ENCODE peak calls at places on chromosomes 7 and 10, in eight cellular contexts. Q, A, C, Z, F, X, J and D are unnamed samples.

GRCh38 chr10:92242910-92243671 is 47.8 kb downstream of the CPEB3 start:
- DNase-seq in Q (peak; percentile 78), Z (no peak), F (peak; percentile 31), A (peak; percentile 64), X (peak; percentile 69), J (peak; percentile 66), C (peak; percentile 64), D (peak; percentile 52)

GRCh38 chr10:6191569-6191968 is 11.2 kb upstream of the PFKFB3 start:
- DNase-seq in F (no peak), X (no peak), J (no peak), Q (no peak), A (no peak), C (no peak), Z (no peak), D (no peak)

GRCh38 chr7:47988496-47989386 is 9.3 kb upstream of the HUS1 start:
- DNase-seq in A (no peak), F (no peak), C (peak; percentile 5), J (no peak), Z (no peak), Q (no peak), X (no peak), D (no peak)

GRCh38 chr7:154928136-154929005 is 74.6 kb downstream of the PAXIP1 start:
- DNase-seq in Q (peak; percentile 95), A (peak; percentile 42), Z (no peak), F (no peak), J (peak; percentile 93), C (peak; percentile 93), X (peak; percentile 98), D (peak; percentile 46)

GRCh38 chr10:69869291-69869841 is 67.7 kb downstream of the COL13A1 start:
- DNase-seq in X (peak; percentile 76), F (no peak), C (peak; percentile 53), J (peak; percentile 78), A (no peak), Z (no peak), Q (peak; percentile 67), D (no peak)

GRCh38 chr10:132809237-132810140 is 23.5 kb upstream of the NKX6-2 start:
- DNase-seq in C (no peak), F (peak; percentile 5), A (no peak), J (no peak), X (no peak), Z (no peak), Q (no peak), D (no peak)

GRCh38 chr7:54180796-54181195 is 361.4 kb upstream of the VSTM2A start:
- DNase-seq in C (no peak), X (no peak), J (peak; percentile 78), F (no peak), A (no peak), Z (no peak), Q (no peak), D (no peak)

GRCh38 chr7:157000741-157001653 is 9.5 kb downstream of the MNX1 start:
- DNase-seq in C (no peak), A (no peak), Q (no peak), F (no peak), X (no peak), J (no peak), Z (no peak), D (no peak)

GRCh38 chr7:7808626-7809025 is 90.2 kb upstream of the RPA3 start:
- DNase-seq in Z (no peak), X (no peak), Q (no peak), F (no peak), A (no peak), J (no peak), C (no peak), D (no peak)

GRCh38 chr10:116673866-116674265 is 53.1 kb downstream of the PNLIPRP2 start:
- DNase-seq in C (no peak), A (no peak), Z (no peak), X (no peak), F (no peak), J (no peak), Q (no peak), D (no peak)

GRCh38 chr7:117250245-117250644 is 72.6 kb downstream of the WNT2 start:
- DNase-seq in Z (no peak), Q (no peak), J (no peak), X (no peak), F (no peak), C (no peak), A (no peak), D (no peak)

GRCh38 chr7:107920048-107920772 is 29.2 kb downstream of the DLD start:
- DNase-seq in X (peak; percentile 56), Z (no peak), C (peak; percentile 22), Q (peak; percentile 42), A (no peak), F (no peak), J (no peak), D (no peak)
- H3K36me3 ChIP-seq in X (peaks cover 16% of the 10 kb centered on the region), Z (peaks cover 33% of the 10 kb centered on the region), C (peaks cover 32% of the 10 kb centered on the region), Q (peaks cover 54% of the 10 kb centered on the region), A (no peaks in the 10 kb centered on the region), F (peaks cover 3% of the 10 kb centered on the region), J (peaks cover 44% of the 10 kb centered on the region), D (peaks cover 32% of the 10 kb centered on the region)

DNA sequence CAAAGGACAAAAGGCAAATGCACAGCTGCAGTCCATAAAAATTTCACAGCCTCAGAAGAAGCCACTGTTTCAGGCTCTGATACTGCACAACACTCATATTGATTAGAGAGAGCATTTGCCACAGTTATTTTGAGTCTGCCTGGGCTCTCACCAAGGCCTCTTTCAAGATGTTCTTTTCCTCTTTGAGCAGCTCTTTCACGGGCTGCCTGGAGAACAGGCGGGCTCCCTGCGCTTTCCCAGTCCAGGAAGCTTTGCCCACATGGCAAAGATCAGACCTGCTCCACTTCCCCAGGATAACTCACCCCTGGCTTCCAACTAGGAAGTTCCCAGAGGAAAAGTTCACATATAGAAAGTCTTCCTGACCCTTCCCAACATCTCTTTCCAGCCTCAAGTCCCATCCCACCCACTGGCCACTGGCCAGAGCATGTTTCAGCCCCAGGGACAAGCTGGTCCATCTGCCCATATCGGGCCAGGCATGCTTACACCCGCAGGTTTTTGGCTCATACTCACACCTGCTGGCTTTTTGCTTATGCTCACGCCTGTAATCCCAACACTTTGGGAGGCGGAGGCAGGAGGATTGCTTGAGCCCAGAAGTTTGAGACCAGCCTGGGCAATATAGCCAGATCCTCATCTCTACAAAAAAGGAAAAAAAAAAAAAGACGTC is 3.3 kb downstream of the SLIT1 start:
- DNase-seq in Q (no peak), X (no peak), J (no peak), C (no peak), Z (no peak), F (no peak), A (no peak), D (no peak)
- H3K27me3 ChIP-seq in Q (peaks cover 87% of the 10 kb centered on the region), X (peaks cover 30% of the 10 kb centered on the region), J (peaks cover 21% of the 10 kb centered on the region), C (peaks cover 82% of the 10 kb centered on the region), Z (peaks cover 10% of the 10 kb centered on the region), F (peaks cover 46% of the 10 kb centered on the region), A (no peaks in the 10 kb centered on the region), D (no peaks in the 10 kb centered on the region)

GRCh38 chr7:137996386-137996851 is 5.5 kb downstream of the CREB3L2 start:
- DNase-seq in Q (peak; percentile 94), C (peak; percentile 68), F (peak; percentile 57), A (peak; percentile 20), Z (no peak), X (peak; percentile 78), J (no peak), D (no peak)
- H3K27ac ChIP-seq in Q (no peak overlapping the region), C (peak overlapping the region; percentile 58), F (no peak overlapping the region), A (peak overlapping the region; percentile 36), Z (no peak overlapping the region), X (peak overlapping the region; percentile 43), J (no peak overlapping the region), D (no peak overlapping the region)

GRCh38 chr10:59684006-59684405 is 25.6 kb downstream of the SLC16A9 start:
- DNase-seq in F (no peak), J (no peak), Q (no peak), A (no peak), Z (no peak), X (no peak), C (no peak), D (no peak)
- H3K36me3 ChIP-seq in F (no peaks in the 10 kb centered on the region), J (no peaks in the 10 kb centered on the region), Q (no peaks in the 10 kb centered on the region), A (no peaks in the 10 kb centered on the region), Z (no peaks in the 10 kb centered on the region), X (no peaks in the 10 kb centered on the region), C (no peaks in the 10 kb centered on the region), D (no peaks in the 10 kb centered on the region)

GRCh38 chr7:141244466-141244865 is 170.6 kb downstream of the TMEM178B start:
- DNase-seq in Q (no peak), Z (no peak), X (no peak), A (no peak), F (no peak), C (no peak), J (no peak), D (no peak)
- H3K27me3 ChIP-seq in Q (no peaks in the 10 kb centered on the region), Z (no peaks in the 10 kb centered on the region), X (no peaks in the 10 kb centered on the region), A (no peaks in the 10 kb centered on the region), F (no peaks in the 10 kb centered on the region), C (no peaks in the 10 kb centered on the region), J (no peaks in the 10 kb centered on the region), D (no peaks in the 10 kb centered on the region)

DNA sequence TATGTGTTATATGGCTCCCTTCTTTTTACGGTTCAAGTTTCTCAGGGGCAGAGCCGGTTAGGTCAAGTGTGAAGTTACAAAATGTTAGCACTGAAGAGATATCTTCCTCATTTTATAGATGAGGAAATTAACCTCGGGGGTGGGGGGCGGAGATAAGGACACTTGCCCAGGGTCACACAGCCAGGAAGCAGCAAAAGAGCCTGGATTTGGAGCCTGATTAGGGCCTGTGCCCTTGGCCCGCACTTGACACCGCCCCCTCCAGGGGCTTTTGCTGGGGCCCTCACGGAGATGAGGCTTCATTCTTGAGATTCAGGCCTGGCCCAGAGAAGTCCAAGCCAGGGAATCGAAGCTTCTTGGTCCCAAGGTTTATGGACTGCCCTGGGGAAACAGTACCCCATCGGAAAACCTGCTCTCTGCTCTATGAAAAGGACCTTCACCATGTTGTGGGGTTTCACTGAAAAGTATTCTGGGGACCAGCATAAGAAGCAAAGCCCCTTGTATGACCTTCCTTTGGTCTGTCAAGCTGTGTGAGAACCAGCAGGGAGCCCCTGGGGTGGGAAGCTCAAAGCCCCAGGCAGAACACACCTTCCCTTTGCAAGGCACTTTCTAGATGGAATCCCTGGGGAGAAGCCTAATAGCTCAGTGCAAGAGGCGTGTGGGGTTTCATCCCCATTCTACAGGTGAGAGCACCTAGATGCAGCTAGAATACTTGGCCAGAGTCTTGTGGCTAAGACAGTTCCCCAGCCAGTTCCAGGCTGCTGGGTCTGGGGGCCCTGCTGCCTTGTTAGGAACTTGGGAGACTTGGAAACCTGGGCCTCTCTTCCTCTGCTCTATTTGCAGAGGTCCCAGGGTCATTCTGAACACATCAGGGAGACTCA is 21.9 kb downstream of the UNC5B start:
- DNase-seq in X (no peak), J (no peak), C (no peak), A (no peak), Z (no peak), Q (no peak), F (no peak), D (no peak)
- H3K27ac ChIP-seq in X (no peak overlapping the region), J (no peak overlapping the region), C (no peak overlapping the region), A (peak overlapping the region; percentile 45), Z (no peak overlapping the region), Q (peak overlapping the region; percentile 99), F (no peak overlapping the region), D (no peak overlapping the region)

GRCh38 chr7:893686-894085 is 17.3 kb downstream of the GET4 start:
- DNase-seq in A (no peak), F (peak; percentile 11), J (no peak), X (no peak), Q (no peak), C (no peak), Z (no peak), D (no peak)
- H3K36me3 ChIP-seq in A (no peaks in the 10 kb centered on the region), F (no peaks in the 10 kb centered on the region), J (no peaks in the 10 kb centered on the region), X (peaks cover 36% of the 10 kb centered on the region), Q (peaks cover 20% of the 10 kb centered on the region), C (peaks cover 56% of the 10 kb centered on the region), Z (peaks cover 88% of the 10 kb centered on the region), D (peaks cover 57% of the 10 kb centered on the region)